ENCODE peak calls at places on chromosomes 5 and 9, in four cellular contexts. M is HTR-8/SVneo, W is HEK293T, C is fibroblast of pulmonary artery. F is an unnamed sample.

GRCh38 chr5:173673295-173674170 is 57.1 kb upstream of the BOD1 start:
- DNase-seq in M (no peak), W (no peak), C (no peak), F (no peak)

GRCh38 chr5:168270446-168270845 is 21.0 kb upstream of the WWC1 start:
- DNase-seq in M (no peak), W (no peak), C (peak; percentile 68), F (no peak)

GRCh38 chr5:165630211-165630866 is 2124.9 kb downstream of the MAT2B start:
- DNase-seq in M (peak; percentile 53), W (peak; percentile 61), C (peak; percentile 64), F (peak; percentile 68)

GRCh38 chr9:26669641-26670040 is 223.0 kb downstream of the CAAP1 start:
- DNase-seq in M (no peak), W (no peak), C (no peak), F (no peak)

GRCh38 chr5:87784869-87785268 is 372.1 kb upstream of the CCNH start:
- DNase-seq in M (no peak), W (no peak), C (no peak), F (no peak)

GRCh38 chr5:60487885-60488425 is 212.0 kb downstream of the DEPDC1B start:
- DNase-seq in M (no peak), W (peak; percentile 13), C (no peak), F (no peak)

GRCh38 chr5:146103594-146103993 is 1.8 kb downstream of the PLAC8L1 start:
- DNase-seq in M (no peak), W (no peak), C (peak; percentile 25), F (no peak)

GRCh38 chr9:16333697-16334096 is 536.8 kb downstream of the BNC2 start:
- DNase-seq in M (no peak), W (no peak), C (no peak), F (peak; percentile 31)

GRCh38 chr5:176296-176823 is 14.9 kb upstream of the LRRC14B start:
- DNase-seq in M (no peak), W (no peak), C (no peak), F (no peak)

GRCh38 chr9:120482424-120483186 is 97.4 kb downstream of the CDK5RAP2 start:
- DNase-seq in M (no peak), W (no peak), C (no peak), F (no peak)

GRCh38 chr9:93290495-93291434 is 106.8 kb downstream of the WNK2 start:
- DNase-seq in M (no peak), W (peak; percentile 6), C (no peak), F (no peak)

GRCh38 chr9:125522328-125522725 is 184.7 kb downstream of the MAPKAP1 start:
- DNase-seq in M (no peak), W (no peak), C (peak; percentile 95), F (peak; percentile 92)

GRCh38 chr5:78549043-78549442 is 99.5 kb downstream of the LHFPL2 start:
- DNase-seq in M (no peak), W (no peak), C (peak; percentile 65), F (no peak)

GRCh38 chr9:90939367-90939766 is 137.7 kb downstream of the SYK start:
- DNase-seq in M (no peak), W (no peak), C (no peak), F (no peak)